ENCODE peak calls at places on chromosomes 12 and 14, in eight cellular contexts. I, K, T, Q, D, Z, V and N are unnamed samples.

GRCh38 chr12:65830305-65830704 is 6.0 kb downstream of the HMGA2 start:
- DNase-seq in T (peak), K (peak), D (no peak), Q (no peak), V (no peak), Z (no peak), I (no peak), N (no peak)

GRCh38 chr14:65019944-65020566 is 33.4 kb downstream of the FNTB start:
- DNase-seq in Q (no peak), V (peak), K (peak), D (no peak), Z (peak), I (no peak), T (peak), N (peak)

GRCh38 chr12:132114667-132115066 is 29.5 kb downstream of the DDX51 start:
- DNase-seq in I (no peak), T (no peak), Z (no peak), Q (no peak), K (no peak), V (no peak), D (no peak), N (no peak)

GRCh38 chr14:95471526-95472304 is 44.7 kb downstream of the SYNE3 start:
- DNase-seq in D (no peak), I (no peak), K (no peak), V (no peak), Q (no peak), T (peak), Z (no peak), N (no peak)

GRCh38 chr14:89060191-89060590 is 235.7 kb downstream of the TTC8 start:
- DNase-seq in I (no peak), Q (no peak), T (peak), D (no peak), Z (no peak), V (no peak), K (peak), N (no peak)

GRCh38 chr14:56244138-56244789 is 126.1 kb downstream of the PELI2 start:
- DNase-seq in V (no peak), I (no peak), Q (peak), Z (no peak), K (peak), D (no peak), T (peak), N (peak)

GRCh38 chr14:99511421-99512109 is 30.4 kb downstream of the CCNK start:
- DNase-seq in V (no peak), I (no peak), K (no peak), T (peak), D (no peak), Z (no peak), Q (no peak), N (no peak)

GRCh38 chr12:109020750-109021380 is at the start of gene SVOP:
- DNase-seq in V (peak), T (peak), Q (no peak), D (peak), Z (peak), I (peak), K (peak), N (peak)

GRCh38 chr12:77914089-77914488 is 83.4 kb downstream of the NAV3 start:
- DNase-seq in Q (no peak), Z (no peak), D (no peak), K (peak), T (no peak), V (peak), I (no peak), N (no peak)

GRCh38 chr14:24176599-24176998 is 4.7 kb downstream of the REC8 start:
- DNase-seq in Z (no peak), Q (no peak), K (no peak), V (no peak), D (no peak), T (no peak), I (no peak), N (no peak)

GRCh38 chr14:21711360-21711961 is 37.8 kb upstream of the OR4E1 start:
- DNase-seq in T (peak), V (peak), Z (peak), I (no peak), K (peak), Q (no peak), D (no peak), N (peak)

GRCh38 chr14:95464103-95464502 is 52.3 kb downstream of the SYNE3 start:
- DNase-seq in Q (no peak), K (no peak), D (no peak), T (no peak), V (no peak), Z (no peak), I (peak), N (no peak)

GRCh38 chr12:52020539-52021336 is 14.0 kb downstream of the TAMALIN start:
- DNase-seq in D (no peak), K (no peak), Z (peak), I (peak), V (peak), Q (no peak), T (peak), N (peak)

GRCh38 chr12:84038241-84038640 is 874.4 kb downstream of the SLC6A15 start:
- DNase-seq in Z (no peak), Q (no peak), I (no peak), D (no peak), V (no peak), T (no peak), K (no peak), N (no peak)

GRCh38 chr12:106840217-106840616 is 65.7 kb downstream of the RIC8B start:
- DNase-seq in T (peak), K (peak), V (no peak), I (no peak), D (no peak), Q (no peak), Z (peak), N (peak)

GRCh38 chr14:34685819-34686428 is 28.5 kb downstream of the CFL2 start:
- DNase-seq in T (no peak), Z (no peak), V (no peak), K (no peak), Q (no peak), I (no peak), D (no peak), N (no peak)

GRCh38 chr14:68160269-68160668 is 340.7 kb downstream of the RAD51B start:
- DNase-seq in K (no peak), Z (no peak), I (no peak), V (no peak), Q (no peak), D (no peak), T (no peak), N (no peak)

GRCh38 chr12:108572166-108572790 is 9.9 kb downstream of the ISCU start:
- DNase-seq in V (no peak), Q (no peak), K (no peak), T (no peak), D (no peak), Z (no peak), I (no peak), N (peak)

GRCh38 chr14:96140964-96141363 is 63.7 kb upstream of the BDKRB2 start:
- DNase-seq in D (no peak), K (no peak), Q (no peak), V (no peak), T (no peak), I (no peak), Z (no peak), N (no peak)

GRCh38 chr14:68137704-68138619 is 318.4 kb downstream of the RAD51B start:
- DNase-seq in Z (peak), K (peak), D (peak), I (no peak), V (no peak), Q (no peak), T (peak), N (peak)

GRCh38 chr14:21043387-21044105 is 1.4 kb downstream of the RNASE7 start:
- DNase-seq in Q (no peak), T (no peak), D (no peak), V (no peak), K (no peak), I (no peak), Z (no peak), N (no peak)

GRCh38 chr12:124297389-124297788 is 2.5 kb downstream of the RFLNA start:
- DNase-seq in V (no peak), D (no peak), Q (no peak), T (no peak), K (no peak), Z (no peak), I (no peak), N (no peak)

GRCh38 chr14:68103841-68104240 is 284.3 kb downstream of the RAD51B start:
- DNase-seq in Q (no peak), D (no peak), K (peak), V (no peak), T (no peak), I (no peak), Z (no peak), N (no peak)

GRCh38 chr12:66823857-66824570 is 145.1 kb upstream of the GRIP1 start:
- DNase-seq in Z (peak), T (peak), K (peak), Q (no peak), I (no peak), V (no peak), D (no peak), N (peak)

GRCh38 chr14:39229601-39230110 is 4.1 kb upstream of the MIA2 start:
- DNase-seq in K (no peak), Q (no peak), Z (no peak), D (no peak), T (no peak), I (no peak), V (no peak), N (no peak)

GRCh38 chr14:37129047-37129446 is 43.4 kb downstream of the SLC25A21 start:
- DNase-seq in D (no peak), Z (no peak), Q (no peak), V (no peak), K (no peak), T (no peak), I (no peak), N (no peak)

GRCh38 chr12:85765443-85765842 is 70.8 kb downstream of the RASSF9 start:
- DNase-seq in Q (no peak), I (peak), V (no peak), D (no peak), T (no peak), Z (no peak), K (peak), N (no peak)